ENCODE peak calls at places on chromosome 3, in seven cellular contexts. P, W, D, H, O, N and G are unnamed samples.
A peak's percentile ranks its signal among the peaks of the same experiment; 100 is the strongest.

GRCh38 chr3:125123906-125124305 is 68.1 kb upstream of the HEG1 start:
- DNase-seq in P (no peak), W (no peak), D (no peak), H (peak; percentile 82), O (peak; percentile 90), N (no peak), G (no peak)

GRCh38 chr3:192857148-192857735 is 60.4 kb downstream of the MB21D2 start:
- DNase-seq in P (no peak), W (no peak), D (no peak), H (no peak), O (peak; percentile 86), N (no peak), G (no peak)

GRCh38 chr3:69193749-69194148 is 71.4 kb upstream of the LMOD3 start:
- DNase-seq in P (no peak), W (no peak), D (no peak), H (no peak), O (no peak), N (no peak), G (no peak)

GRCh38 chr3:125436921-125437320 is 61.8 kb upstream of the ZNF148 start:
- DNase-seq in P (no peak), W (no peak), D (no peak), H (no peak), O (no peak), N (no peak), G (no peak)

GRCh38 chr3:195859061-195859845 is 47.5 kb upstream of the MUC4 start:
- DNase-seq in P (peak; percentile 41), W (peak; percentile 53), D (peak; percentile 85), H (peak; percentile 60), O (peak; percentile 70), N (peak; percentile 86), G (peak; percentile 62)

GRCh38 chr3:36991147-36991546 is 1.8 kb downstream of the EPM2AIP1 start:
- DNase-seq in P (no peak), W (no peak), D (peak; percentile 46), H (no peak), O (no peak), N (no peak), G (no peak)

GRCh38 chr3:105676621-105677300 is 192.1 kb downstream of the CBLB start:
- DNase-seq in P (no peak), W (no peak), D (peak; percentile 64), H (no peak), O (peak; percentile 9), N (no peak), G (no peak)

GRCh38 chr3:138941259-138941885 is 5.6 kb downstream of the FOXL2 start:
- DNase-seq in P (no peak), W (no peak), D (peak; percentile 45), H (peak; percentile 57), O (peak; percentile 69), N (no peak), G (no peak)

GRCh38 chr3:5531741-5532140 is 344.2 kb downstream of the EDEM1 start:
- DNase-seq in P (no peak), W (no peak), D (no peak), H (no peak), O (no peak), N (no peak), G (no peak)

GRCh38 chr3:171620825-171621434 is 160.7 kb upstream of the TNIK start:
- DNase-seq in P (no peak), W (no peak), D (no peak), H (peak; percentile 11), O (peak; percentile 35), N (no peak), G (no peak)

GRCh38 chr3:184338538-184338945 is 1.1 kb downstream of the FAM131A start:
- DNase-seq in P (peak; percentile 46), W (no peak), D (no peak), H (no peak), O (peak; percentile 54), N (peak; percentile 84), G (peak; percentile 78)

GRCh38 chr3:67509471-67510075 is 144.8 kb downstream of the SUCLG2 start:
- DNase-seq in P (no peak), W (no peak), D (no peak), H (no peak), O (peak; percentile 52), N (no peak), G (no peak)

GRCh38 chr3:136929984-136930671 is 27.7 kb upstream of the IL20RB start:
- DNase-seq in P (peak; percentile 9), W (no peak), D (no peak), H (peak; percentile 17), O (peak; percentile 66), N (peak; percentile 21), G (peak; percentile 75)

GRCh38 chr3:33032937-33033336 is 64.0 kb downstream of the GLB1 start:
- DNase-seq in P (no peak), W (no peak), D (no peak), H (peak; percentile 49), O (peak; percentile 3), N (no peak), G (no peak)

GRCh38 chr3:150825192-150825915 is 62.4 kb upstream of the SIAH2 start:
- DNase-seq in P (no peak), W (no peak), D (no peak), H (no peak), O (no peak), N (no peak), G (no peak)

GRCh38 chr3:45509038-45509767 is 85.3 kb upstream of the LIMD1 start:
- DNase-seq in P (no peak), W (no peak), D (peak; percentile 58), H (peak; percentile 94), O (peak; percentile 98), N (peak; percentile 66), G (no peak)

GRCh38 chr3:134666885-134667284 is 16.1 kb upstream of the KY start:
- DNase-seq in P (no peak), W (no peak), D (no peak), H (no peak), O (peak; percentile 24), N (no peak), G (no peak)

GRCh38 chr3:47108546-47108945 is 55.4 kb downstream of the SETD2 start:
- DNase-seq in P (no peak), W (no peak), D (no peak), H (peak; percentile 6), O (peak; percentile 26), N (no peak), G (no peak)

GRCh38 chr3:52531636-52532516 is 1.8 kb downstream of the NT5DC2 start:
- DNase-seq in P (peak; percentile 3), W (no peak), D (no peak), H (no peak), O (no peak), N (no peak), G (no peak)

GRCh38 chr3:78048698-78049097 is 1008.8 kb downstream of the ROBO2 start:
- DNase-seq in P (no peak), W (no peak), D (no peak), H (peak; percentile 22), O (no peak), N (no peak), G (no peak)

GRCh38 chr3:162295323-162295983 is 798.8 kb downstream of the OTOL1 start:
- DNase-seq in P (no peak), W (no peak), D (no peak), H (peak; percentile 62), O (peak; percentile 92), N (no peak), G (no peak)

GRCh38 chr3:4845882-4846281 is 133.4 kb upstream of the BHLHE40 start:
- DNase-seq in P (no peak), W (no peak), D (no peak), H (no peak), O (no peak), N (no peak), G (no peak)

GRCh38 chr3:8436667-8437287 is 64.8 kb upstream of the LMCD1 start:
- DNase-seq in P (no peak), W (no peak), D (no peak), H (no peak), O (no peak), N (no peak), G (no peak)

GRCh38 chr3:188052229-188052965 is 101.6 kb upstream of the LPP start:
- DNase-seq in P (peak; percentile 44), W (no peak), D (no peak), H (peak; percentile 88), O (no peak), N (peak; percentile 99), G (peak; percentile 82)

GRCh38 chr3:71061037-71061436 is 522.5 kb downstream of the FOXP1 start:
- DNase-seq in P (no peak), W (no peak), D (no peak), H (no peak), O (no peak), N (no peak), G (no peak)

GRCh38 chr3:119998166-119998565 is 96.1 kb downstream of the GSK3B start:
- DNase-seq in P (no peak), W (no peak), D (no peak), H (no peak), O (no peak), N (no peak), G (no peak)